ENCODE peak calls at places on chromosomes 2 and 18, in six cellular contexts. One of them, this sample, is unnamed.

GRCh38 chr2:7031424-7032245 is 114.4 kb downstream of the RNF144A start:
- DNase-seq in kidney: peak
- DNase-seq in GM20000: no peak
- DNase-seq in thyroid gland: peak
- DNase-seq in Peyer's patch: peak
- DNase-seq in foreskin fibroblast: peak
- DNase-seq in this sample: no peak

GRCh38 chr2:96325038-96325883 is at the start of gene ITPRIPL1:
- DNase-seq in kidney: no peak
- DNase-seq in GM20000: peak
- DNase-seq in thyroid gland: no peak
- DNase-seq in Peyer's patch: no peak
- DNase-seq in foreskin fibroblast: peak
- DNase-seq in this sample: no peak

GRCh38 chr2:228917195-228917594 is 353.9 kb downstream of the PID1 start:
- DNase-seq in kidney: no peak
- DNase-seq in GM20000: no peak
- DNase-seq in thyroid gland: no peak
- DNase-seq in Peyer's patch: no peak
- DNase-seq in foreskin fibroblast: peak
- DNase-seq in this sample: no peak

GRCh38 chr18:48445540-48445939 is 36.4 kb upstream of the ZBTB7C start:
- DNase-seq in kidney: no peak
- DNase-seq in GM20000: peak
- DNase-seq in thyroid gland: peak
- DNase-seq in Peyer's patch: peak
- DNase-seq in foreskin fibroblast: peak
- DNase-seq in this sample: peak

GRCh38 chr2:46461716-46462171 is 17.6 kb upstream of the TMEM247 start:
- DNase-seq in kidney: no peak
- DNase-seq in GM20000: no peak
- DNase-seq in thyroid gland: no peak
- DNase-seq in Peyer's patch: no peak
- DNase-seq in foreskin fibroblast: no peak
- DNase-seq in this sample: no peak

GRCh38 chr2:190655113-190655512 is 6.2 kb downstream of the NAB1 start:
- DNase-seq in kidney: no peak
- DNase-seq in GM20000: no peak
- DNase-seq in thyroid gland: no peak
- DNase-seq in Peyer's patch: no peak
- DNase-seq in foreskin fibroblast: no peak
- DNase-seq in this sample: no peak

GRCh38 chr18:34947711-34948125 is 93.5 kb upstream of the MAPRE2 start:
- DNase-seq in kidney: no peak
- DNase-seq in GM20000: no peak
- DNase-seq in thyroid gland: no peak
- DNase-seq in Peyer's patch: no peak
- DNase-seq in foreskin fibroblast: peak
- DNase-seq in this sample: no peak

GRCh38 chr2:154291511-154291910 is 407.0 kb upstream of the KCNJ3 start:
- DNase-seq in kidney: no peak
- DNase-seq in GM20000: no peak
- DNase-seq in thyroid gland: no peak
- DNase-seq in Peyer's patch: no peak
- DNase-seq in foreskin fibroblast: no peak
- DNase-seq in this sample: no peak

GRCh38 chr18:72541871-72542690 is 2.1 kb downstream of the CBLN2 start:
- DNase-seq in kidney: no peak
- DNase-seq in GM20000: no peak
- DNase-seq in thyroid gland: no peak
- DNase-seq in Peyer's patch: no peak
- DNase-seq in foreskin fibroblast: peak
- DNase-seq in this sample: no peak

GRCh38 chr2:109217362-109218086 is 88.5 kb downstream of the SH3RF3 start:
- DNase-seq in kidney: no peak
- DNase-seq in GM20000: no peak
- DNase-seq in thyroid gland: no peak
- DNase-seq in Peyer's patch: no peak
- DNase-seq in foreskin fibroblast: peak
- DNase-seq in this sample: no peak

GRCh38 chr2:209977386-209978239 is 24.8 kb upstream of the RPE start:
- DNase-seq in kidney: no peak
- DNase-seq in GM20000: peak
- DNase-seq in thyroid gland: no peak
- DNase-seq in Peyer's patch: no peak
- DNase-seq in foreskin fibroblast: peak
- DNase-seq in this sample: peak
- TF ChIP-seq CTCF in kidney: peak
- TF ChIP-seq CTCF in GM20000: no peak
- TF ChIP-seq CTCF in thyroid gland: no peak
- TF ChIP-seq CTCF in Peyer's patch: peak
- TF ChIP-seq CTCF in foreskin fibroblast: peak
- TF ChIP-seq CTCF in this sample: peak

DNA sequence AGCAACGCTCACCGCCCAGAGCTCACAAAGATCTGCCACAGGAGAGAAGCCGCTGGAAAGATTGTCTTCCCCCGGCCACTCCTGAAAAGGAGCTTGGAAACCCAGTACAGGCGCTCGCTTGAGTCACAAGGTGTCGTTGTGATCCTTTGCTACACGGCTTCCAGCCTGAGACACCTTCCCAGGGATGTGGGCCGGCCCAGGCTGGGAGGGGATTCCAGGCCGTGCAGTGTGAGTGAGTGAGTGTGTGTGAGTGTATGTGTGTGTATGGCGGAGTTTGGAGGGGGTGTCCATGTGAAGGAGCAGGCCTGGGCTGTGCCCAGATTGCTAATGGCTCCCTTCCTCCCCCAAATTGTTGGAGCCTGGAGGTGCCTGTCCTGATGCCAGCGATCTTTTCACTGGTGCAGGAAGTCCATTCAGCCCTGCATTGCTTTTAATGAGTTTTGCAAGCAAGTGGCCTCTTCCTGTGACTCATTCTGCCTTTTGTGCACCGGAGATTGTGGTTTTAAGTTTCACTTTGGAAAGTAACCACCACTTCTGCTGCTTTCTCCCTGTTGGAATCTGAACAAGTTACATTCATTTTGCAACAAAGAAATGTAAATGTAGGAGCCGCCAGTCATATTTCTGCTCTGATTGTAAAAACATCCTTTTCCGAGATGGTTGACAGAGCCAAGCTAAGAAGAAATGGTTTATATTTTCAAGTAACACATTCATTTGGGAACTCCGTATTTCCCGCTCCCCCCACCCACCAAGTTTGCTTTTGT is 83.7 kb downstream of the LPIN1 start:
- DNase-seq in kidney: peak
- DNase-seq in GM20000: peak
- DNase-seq in thyroid gland: peak
- DNase-seq in Peyer's patch: no peak
- DNase-seq in foreskin fibroblast: peak
- DNase-seq in this sample: peak
- TF ChIP-seq CTCF in kidney: peak
- TF ChIP-seq CTCF in GM20000: no peak
- TF ChIP-seq CTCF in thyroid gland: no peak
- TF ChIP-seq CTCF in Peyer's patch: no peak
- TF ChIP-seq CTCF in foreskin fibroblast: peak
- TF ChIP-seq CTCF in this sample: no peak

DNA sequence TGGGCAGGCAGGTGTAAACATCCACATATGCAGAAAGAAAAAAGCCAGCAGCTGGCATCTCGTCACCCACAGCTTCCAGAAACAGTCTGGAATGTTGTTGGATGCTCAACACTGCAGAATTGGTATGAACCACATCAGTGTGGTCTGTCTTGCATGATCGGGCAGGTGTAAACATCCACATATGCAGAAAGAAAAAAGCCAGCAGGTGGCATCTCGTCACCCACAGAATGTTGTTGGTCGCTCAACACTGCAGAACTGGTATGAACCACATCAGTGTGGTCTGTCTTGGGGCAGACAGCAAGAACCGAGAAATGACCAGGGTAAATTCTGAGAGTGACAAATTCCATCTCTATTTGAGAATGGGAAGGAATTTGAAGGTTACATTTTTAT is 39.6 kb downstream of the DOCK10 start:
- DNase-seq in kidney: no peak
- DNase-seq in GM20000: no peak
- DNase-seq in thyroid gland: peak
- DNase-seq in Peyer's patch: no peak
- DNase-seq in foreskin fibroblast: no peak
- DNase-seq in this sample: peak
- TF ChIP-seq CTCF in kidney: peak
- TF ChIP-seq CTCF in GM20000: peak
- TF ChIP-seq CTCF in thyroid gland: no peak
- TF ChIP-seq CTCF in Peyer's patch: peak
- TF ChIP-seq CTCF in foreskin fibroblast: no peak
- TF ChIP-seq CTCF in this sample: peak

GRCh38 chr2:114614599-114614998 is 172.2 kb downstream of the DPP10 start:
- DNase-seq in kidney: no peak
- DNase-seq in GM20000: no peak
- DNase-seq in thyroid gland: no peak
- DNase-seq in Peyer's patch: no peak
- DNase-seq in foreskin fibroblast: no peak
- DNase-seq in this sample: no peak
- TF ChIP-seq CTCF in kidney: no peak
- TF ChIP-seq CTCF in GM20000: no peak
- TF ChIP-seq CTCF in thyroid gland: no peak
- TF ChIP-seq CTCF in Peyer's patch: no peak
- TF ChIP-seq CTCF in foreskin fibroblast: no peak
- TF ChIP-seq CTCF in this sample: no peak

GRCh38 chr2:66432801-66433694 is 1.9 kb upstream of the MEIS1 start:
- DNase-seq in kidney: peak
- DNase-seq in GM20000: no peak
- DNase-seq in thyroid gland: peak
- DNase-seq in Peyer's patch: peak
- DNase-seq in foreskin fibroblast: peak
- DNase-seq in this sample: no peak
- TF ChIP-seq CTCF in kidney: peak
- TF ChIP-seq CTCF in GM20000: no peak
- TF ChIP-seq CTCF in thyroid gland: no peak
- TF ChIP-seq CTCF in Peyer's patch: no peak
- TF ChIP-seq CTCF in foreskin fibroblast: no peak
- TF ChIP-seq CTCF in this sample: no peak

GRCh38 chr2:1407950-1408695 is 5.1 kb upstream of the TPO start:
- DNase-seq in kidney: no peak
- DNase-seq in GM20000: no peak
- DNase-seq in thyroid gland: peak
- DNase-seq in Peyer's patch: no peak
- DNase-seq in foreskin fibroblast: no peak
- DNase-seq in this sample: no peak

GRCh38 chr2:1415501-1415900 is 2.2 kb downstream of the TPO start:
- DNase-seq in kidney: no peak
- DNase-seq in GM20000: no peak
- DNase-seq in thyroid gland: no peak
- DNase-seq in Peyer's patch: no peak
- DNase-seq in foreskin fibroblast: no peak
- DNase-seq in this sample: no peak

GRCh38 chr2:1413156-1413690 is at the start of gene TPO:
- DNase-seq in kidney: no peak
- DNase-seq in GM20000: no peak
- DNase-seq in thyroid gland: peak
- DNase-seq in Peyer's patch: no peak
- DNase-seq in foreskin fibroblast: no peak
- DNase-seq in this sample: no peak

GRCh38 chr2:1414121-1414520 is 858 bp downstream of the TPO start:
- DNase-seq in kidney: no peak
- DNase-seq in GM20000: no peak
- DNase-seq in thyroid gland: no peak
- DNase-seq in Peyer's patch: no peak
- DNase-seq in foreskin fibroblast: no peak
- DNase-seq in this sample: no peak
- TF ChIP-seq CTCF in kidney: no peak
- TF ChIP-seq CTCF in GM20000: no peak
- TF ChIP-seq CTCF in thyroid gland: no peak
- TF ChIP-seq CTCF in Peyer's patch: no peak
- TF ChIP-seq CTCF in foreskin fibroblast: no peak
- TF ChIP-seq CTCF in this sample: no peak

GRCh38 chr2:162328424-162329157 is 10.1 kb upstream of the IFIH1 start:
- DNase-seq in kidney: no peak
- DNase-seq in GM20000: no peak
- DNase-seq in thyroid gland: no peak
- DNase-seq in Peyer's patch: no peak
- DNase-seq in foreskin fibroblast: no peak
- DNase-seq in this sample: no peak

GRCh38 chr2:162330881-162331280 is 12.4 kb upstream of the IFIH1 start:
- DNase-seq in kidney: no peak
- DNase-seq in GM20000: no peak
- DNase-seq in thyroid gland: no peak
- DNase-seq in Peyer's patch: no peak
- DNase-seq in foreskin fibroblast: no peak
- DNase-seq in this sample: no peak

GRCh38 chr2:162333968-162334367 is 10.0 kb upstream of the GCA start:
- DNase-seq in kidney: no peak
- DNase-seq in GM20000: no peak
- DNase-seq in thyroid gland: peak
- DNase-seq in Peyer's patch: no peak
- DNase-seq in foreskin fibroblast: peak
- DNase-seq in this sample: no peak
- TF ChIP-seq CTCF in kidney: peak
- TF ChIP-seq CTCF in GM20000: peak
- TF ChIP-seq CTCF in thyroid gland: no peak
- TF ChIP-seq CTCF in Peyer's patch: peak
- TF ChIP-seq CTCF in foreskin fibroblast: peak
- TF ChIP-seq CTCF in this sample: peak

GRCh38 chr2:3362686-3363085 is 14.9 kb downstream of the EIPR1 start:
- DNase-seq in kidney: no peak
- DNase-seq in GM20000: no peak
- DNase-seq in thyroid gland: no peak
- DNase-seq in Peyer's patch: no peak
- DNase-seq in foreskin fibroblast: no peak
- DNase-seq in this sample: no peak
- TF ChIP-seq CTCF in kidney: no peak
- TF ChIP-seq CTCF in GM20000: no peak
- TF ChIP-seq CTCF in thyroid gland: no peak
- TF ChIP-seq CTCF in Peyer's patch: no peak
- TF ChIP-seq CTCF in foreskin fibroblast: no peak
- TF ChIP-seq CTCF in this sample: no peak

GRCh38 chr2:201235865-201236811 is 24.2 kb upstream of the CASP8 start:
- DNase-seq in kidney: no peak
- DNase-seq in GM20000: peak
- DNase-seq in thyroid gland: peak
- DNase-seq in Peyer's patch: peak
- DNase-seq in foreskin fibroblast: peak
- DNase-seq in this sample: no peak
- TF ChIP-seq CTCF in kidney: peak
- TF ChIP-seq CTCF in GM20000: peak
- TF ChIP-seq CTCF in thyroid gland: peak
- TF ChIP-seq CTCF in Peyer's patch: peak
- TF ChIP-seq CTCF in foreskin fibroblast: peak
- TF ChIP-seq CTCF in this sample: peak

This sample was measured in GM12864.